ENCODE peak calls at places on chromosomes 2 and 18, in four cellular contexts. One of them, this sample, is unnamed.
A peak's percentile ranks its signal among the peaks of the same experiment; 100 is the strongest.

GRCh38 chr2:86476092-86476491 is 34.9 kb downstream of the KDM3A start:
- DNase-seq in HCT116: no peak
- DNase-seq in A549: no peak
- DNase-seq in WTC11: no peak
- DNase-seq in this sample: no peak

GRCh38 chr18:32267463-32267862 is 77.6 kb downstream of the MEP1B start:
- DNase-seq in WTC11: no peak
- DNase-seq in A549: no peak
- DNase-seq in HCT116: no peak
- DNase-seq in this sample: no peak

GRCh38 chr2:209334188-209335017 is 89.4 kb upstream of the MAP2 start:
- DNase-seq in HCT116: peak; percentile 60
- DNase-seq in WTC11: peak; percentile 57
- DNase-seq in A549: peak; percentile 6
- DNase-seq in this sample: peak; percentile 67

GRCh38 chr2:214471382-214471781 is 60.5 kb downstream of the VWC2L start:
- DNase-seq in HCT116: no peak
- DNase-seq in WTC11: no peak
- DNase-seq in A549: no peak
- DNase-seq in this sample: no peak

GRCh38 chr18:13124411-13124810 is 94.1 kb upstream of the LDLRAD4 start:
- DNase-seq in WTC11: no peak
- DNase-seq in HCT116: no peak
- DNase-seq in A549: no peak
- DNase-seq in this sample: no peak

GRCh38 chr2:88123164-88123974 is 4.5 kb downstream of the FABP1 start:
- DNase-seq in HCT116: no peak
- DNase-seq in WTC11: no peak
- DNase-seq in A549: no peak
- DNase-seq in this sample: no peak

GRCh38 chr18:71919211-71919610 is 624.9 kb downstream of the CBLN2 start:
- DNase-seq in HCT116: no peak
- DNase-seq in WTC11: no peak
- DNase-seq in A549: no peak
- DNase-seq in this sample: no peak

GRCh38 chr2:169512525-169512924 is 3.0 kb downstream of the KLHL41 start:
- DNase-seq in HCT116: no peak
- DNase-seq in WTC11: no peak
- DNase-seq in A549: no peak
- DNase-seq in this sample: no peak

GRCh38 chr2:190207929-190208328 is 111.7 kb downstream of the HIBCH start:
- DNase-seq in A549: no peak
- DNase-seq in HCT116: no peak
- DNase-seq in WTC11: no peak
- DNase-seq in this sample: no peak

GRCh38 chr2:168961450-168962229 is 60.5 kb downstream of the G6PC2 start:
- DNase-seq in WTC11: peak; percentile 14
- DNase-seq in A549: peak; percentile 27
- DNase-seq in HCT116: peak; percentile 79
- DNase-seq in this sample: peak; percentile 90

GRCh38 chr18:28175930-28176673 is 828 bp downstream of the CDH2 start:
- DNase-seq in A549: peak; percentile 13
- DNase-seq in HCT116: no peak
- DNase-seq in WTC11: peak; percentile 46
- DNase-seq in this sample: no peak

GRCh38 chr2:31049264-31049663 is 89.0 kb downstream of the GALNT14 start:
- DNase-seq in HCT116: no peak
- DNase-seq in A549: no peak
- DNase-seq in WTC11: no peak
- DNase-seq in this sample: no peak

GRCh38 chr2:230910546-230911135 is 14.4 kb downstream of the GPR55 start:
- DNase-seq in WTC11: no peak
- DNase-seq in HCT116: no peak
- DNase-seq in A549: no peak
- DNase-seq in this sample: peak; percentile 48

GRCh38 chr2:73134471-73134870 is 21.7 kb upstream of the RAB11FIP5 start:
- DNase-seq in HCT116: no peak
- DNase-seq in A549: no peak
- DNase-seq in WTC11: no peak
- DNase-seq in this sample: no peak

GRCh38 chr18:46497129-46497528 is 159.9 kb downstream of the LOXHD1 start:
- DNase-seq in WTC11: peak; percentile 82
- DNase-seq in A549: no peak
- DNase-seq in HCT116: no peak
- DNase-seq in this sample: peak; percentile 40

GRCh38 chr2:172931256-172931894 is 144.3 kb upstream of the MAP3K20 start:
- DNase-seq in HCT116: no peak
- DNase-seq in A549: no peak
- DNase-seq in WTC11: no peak
- DNase-seq in this sample: peak; percentile 11

GRCh38 chr18:59799383-59800015 is 100.3 kb upstream of the PMAIP1 start:
- DNase-seq in A549: no peak
- DNase-seq in WTC11: no peak
- DNase-seq in HCT116: no peak
- DNase-seq in this sample: no peak

GRCh38 chr18:49584431-49584830 is 22.6 kb downstream of the LIPG start:
- DNase-seq in WTC11: no peak
- DNase-seq in HCT116: no peak
- DNase-seq in A549: no peak
- DNase-seq in this sample: no peak

GRCh38 chr2:11998218-11998617 is 251.8 kb downstream of the LPIN1 start:
- DNase-seq in A549: no peak
- DNase-seq in HCT116: no peak
- DNase-seq in WTC11: no peak
- DNase-seq in this sample: no peak

GRCh38 chr2:219522111-219523030 is 8.1 kb downstream of the ASIC4 start:
- DNase-seq in A549: no peak
- DNase-seq in WTC11: peak; percentile 78
- DNase-seq in HCT116: peak; percentile 79
- DNase-seq in this sample: no peak

GRCh38 chr18:3852321-3852720 is 402.3 kb downstream of the TGIF1 start:
- DNase-seq in HCT116: no peak
- DNase-seq in A549: no peak
- DNase-seq in WTC11: no peak
- DNase-seq in this sample: peak; percentile 7

DNA sequence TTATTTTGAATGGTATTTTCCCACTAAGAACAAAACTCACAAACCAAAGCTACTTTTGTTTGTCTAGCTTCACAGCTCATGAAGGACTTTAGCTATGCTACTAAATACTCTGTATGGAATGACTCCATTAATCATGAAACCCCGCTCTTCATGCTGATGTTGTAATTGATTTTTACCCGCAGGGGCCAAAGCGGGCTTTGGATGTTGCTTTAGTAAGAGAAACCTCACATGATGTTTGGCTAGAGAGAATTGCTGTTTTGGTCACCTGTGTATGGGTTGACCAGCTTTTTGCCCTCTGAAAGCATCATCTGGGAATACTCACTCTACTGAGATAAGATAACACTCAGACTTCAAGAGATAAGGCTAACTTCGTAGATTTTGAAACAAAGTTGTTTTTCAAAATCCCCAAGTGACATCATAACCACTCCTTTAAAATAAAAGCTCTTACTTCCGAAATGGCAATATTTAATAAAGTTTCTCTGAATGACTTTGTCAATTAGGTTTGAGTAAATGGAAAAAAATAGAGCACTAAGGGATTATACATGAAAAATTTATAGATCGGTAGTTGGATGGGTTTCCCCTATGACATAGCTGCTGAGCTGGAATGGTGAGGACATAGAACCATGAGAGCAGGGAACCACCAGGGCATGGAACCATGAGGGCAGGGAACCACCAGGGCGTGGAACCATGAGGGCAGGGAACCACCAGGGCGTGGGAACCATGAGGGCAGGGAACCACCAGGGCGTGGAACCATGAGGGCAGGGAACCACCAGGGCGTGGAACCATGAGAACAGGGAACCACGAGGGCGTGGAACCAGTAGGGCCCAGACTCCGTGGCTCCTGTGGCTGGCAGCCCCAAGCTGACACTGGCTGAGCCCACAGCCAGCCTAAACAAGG is 31.9 kb downstream of the ACKR3 start:
- DNase-seq in WTC11: no peak
- DNase-seq in A549: no peak
- DNase-seq in HCT116: no peak
- DNase-seq in this sample: no peak
- TF ChIP-seq MAX in WTC11: no peak
- TF ChIP-seq MAX in A549: no peak
- TF ChIP-seq MAX in HCT116: no peak
- TF ChIP-seq MAX in this sample: no peak

GRCh38 chr2:174080672-174081121 is 115.5 kb upstream of the SP3 start:
- DNase-seq in HCT116: no peak
- DNase-seq in A549: no peak
- DNase-seq in WTC11: no peak
- DNase-seq in this sample: no peak

GRCh38 chr2:174076040-174076439 is 110.9 kb upstream of the SP3 start:
- DNase-seq in WTC11: no peak
- DNase-seq in HCT116: no peak
- DNase-seq in A549: no peak
- DNase-seq in this sample: no peak

GRCh38 chr2:174076948-174077347 is 111.8 kb upstream of the SP3 start:
- DNase-seq in HCT116: no peak
- DNase-seq in A549: no peak
- DNase-seq in WTC11: no peak
- DNase-seq in this sample: no peak

GRCh38 chr2:174074831-174075230 is 109.7 kb upstream of the SP3 start:
- DNase-seq in A549: no peak
- DNase-seq in WTC11: no peak
- DNase-seq in HCT116: no peak
- DNase-seq in this sample: no peak

DNA sequence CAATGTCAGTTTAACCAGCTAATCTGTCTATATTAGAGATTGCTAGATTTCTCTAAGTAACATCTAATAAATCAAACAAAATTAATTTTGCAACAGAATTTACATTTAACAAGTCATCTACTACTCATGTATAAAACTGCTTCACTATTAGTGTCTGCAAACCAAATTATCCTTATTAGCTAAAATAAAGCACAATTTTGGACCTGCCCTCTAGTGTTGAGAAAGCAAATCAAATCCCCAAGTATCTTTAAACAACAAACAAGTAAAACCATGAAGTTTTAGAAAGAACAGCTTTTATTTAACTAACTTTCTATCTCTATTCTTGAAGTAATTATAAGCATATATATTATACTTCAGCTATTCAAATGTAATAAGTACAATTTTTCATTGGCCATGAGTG is 113.1 kb upstream of the SP3 start:
- DNase-seq in A549: no peak
- DNase-seq in HCT116: no peak
- DNase-seq in WTC11: no peak
- DNase-seq in this sample: no peak
- TF ChIP-seq MAX in A549: no peak
- TF ChIP-seq MAX in HCT116: no peak
- TF ChIP-seq MAX in WTC11: no peak
- TF ChIP-seq MAX in this sample: no peak

GRCh38 chr2:171723724-171724683 is 36.7 kb downstream of the DYNC1I2 start:
- DNase-seq in A549: no peak
- DNase-seq in WTC11: peak; percentile 28
- DNase-seq in HCT116: no peak
- DNase-seq in this sample: peak; percentile 14
- TF ChIP-seq MAX in A549: no peak
- TF ChIP-seq MAX in WTC11: no peak
- TF ChIP-seq MAX in HCT116: no peak
- TF ChIP-seq MAX in this sample: no peak

GRCh38 chr2:119323459-119323858 is 43.2 kb downstream of the C2orf76 start:
- DNase-seq in WTC11: no peak
- DNase-seq in A549: no peak
- DNase-seq in HCT116: no peak
- DNase-seq in this sample: no peak

GRCh38 chr2:119332953-119333352 is 33.7 kb downstream of the C2orf76 start:
- DNase-seq in WTC11: no peak
- DNase-seq in A549: no peak
- DNase-seq in HCT116: no peak
- DNase-seq in this sample: no peak

GRCh38 chr2:119324748-119325270 is 41.8 kb downstream of the C2orf76 start:
- DNase-seq in WTC11: no peak
- DNase-seq in HCT116: no peak
- DNase-seq in A549: no peak
- DNase-seq in this sample: no peak

GRCh38 chr2:119326938-119327337 is 39.7 kb downstream of the C2orf76 start:
- DNase-seq in HCT116: no peak
- DNase-seq in A549: no peak
- DNase-seq in WTC11: no peak
- DNase-seq in this sample: peak; percentile 75

DNA sequence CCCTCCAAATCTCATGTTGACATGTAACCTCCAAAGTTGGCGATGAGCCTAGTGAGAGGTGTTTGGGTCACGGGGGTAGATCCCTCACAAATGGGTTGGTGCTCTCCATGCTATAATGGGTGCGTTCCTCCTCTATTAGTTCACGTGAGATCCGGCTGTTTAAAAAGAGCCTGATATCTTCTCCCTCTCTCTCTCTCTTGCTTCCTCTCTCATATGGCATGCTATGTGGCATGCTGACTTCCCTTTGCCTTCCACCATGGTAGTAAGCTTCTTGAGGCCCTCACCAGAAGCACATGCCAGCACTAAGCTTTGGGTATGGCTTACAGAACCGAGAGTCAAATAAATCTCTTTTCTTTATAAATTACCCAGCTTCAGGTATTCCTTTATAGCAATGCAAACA is 39.2 kb downstream of the C2orf76 start:
- DNase-seq in HCT116: no peak
- DNase-seq in WTC11: no peak
- DNase-seq in A549: no peak
- DNase-seq in this sample: no peak
- TF ChIP-seq MAX in HCT116: no peak
- TF ChIP-seq MAX in WTC11: no peak
- TF ChIP-seq MAX in A549: no peak
- TF ChIP-seq MAX in this sample: no peak

GRCh38 chr2:25470792-25471191 is 129.1 kb upstream of the DNMT3A start:
- DNase-seq in A549: no peak
- DNase-seq in HCT116: no peak
- DNase-seq in WTC11: no peak
- DNase-seq in this sample: no peak

GRCh38 chr2:25473131-25473530 is 131.4 kb upstream of the DNMT3A start:
- DNase-seq in WTC11: no peak
- DNase-seq in A549: no peak
- DNase-seq in HCT116: no peak
- DNase-seq in this sample: no peak

GRCh38 chr2:25479761-25480160 is 138.0 kb upstream of the DNMT3A start:
- DNase-seq in WTC11: no peak
- DNase-seq in A549: no peak
- DNase-seq in HCT116: no peak
- DNase-seq in this sample: no peak

GRCh38 chr2:25478736-25479135 is 137.0 kb upstream of the DNMT3A start:
- DNase-seq in HCT116: no peak
- DNase-seq in A549: no peak
- DNase-seq in WTC11: no peak
- DNase-seq in this sample: no peak

GRCh38 chr2:25473758-25474335 is 132.1 kb upstream of the DNMT3A start:
- DNase-seq in A549: no peak
- DNase-seq in WTC11: no peak
- DNase-seq in HCT116: no peak
- DNase-seq in this sample: no peak
- TF ChIP-seq MAX in A549: no peak
- TF ChIP-seq MAX in WTC11: no peak
- TF ChIP-seq MAX in HCT116: no peak
- TF ChIP-seq MAX in this sample: no peak

This sample was measured in NB4.